ENCODE peak calls at places on chromosomes 5 and 9, in six cellular contexts. W is IMR-90, H is H9, D is mesenchymal stem cell, X is trophoblast cell, F is H1. Z is an unnamed sample.

GRCh38 chr9:36793277-36793676 is 220.6 kb downstream of the MELK start:
- DNase-seq in H (peak; percentile 57), D (no peak), F (peak; percentile 79), W (no peak), X (no peak), Z (no peak)

GRCh38 chr9:78320030-78320693 is 23.2 kb downstream of the PSAT1 start:
- DNase-seq in X (no peak), F (peak; percentile 6), H (no peak), W (no peak), D (no peak), Z (no peak)

GRCh38 chr5:127031147-127031862 is 947 bp upstream of the MARCHF3 start:
- DNase-seq in D (no peak), F (no peak), X (no peak), W (no peak), H (peak; percentile 47), Z (no peak)

GRCh38 chr5:159240301-159240870 is 22.7 kb upstream of the UBLCP1 start:
- DNase-seq in H (no peak), D (peak; percentile 68), F (no peak), W (peak; percentile 42), X (no peak), Z (no peak)

GRCh38 chr9:76654575-76654974 is 109.7 kb upstream of the PCA3 start:
- DNase-seq in W (peak; percentile 97), X (no peak), F (no peak), H (no peak), D (peak; percentile 88), Z (no peak)

GRCh38 chr9:128025756-128026155 is 41.4 kb downstream of the NAIF1 start:
- DNase-seq in W (no peak), X (no peak), H (no peak), D (no peak), F (no peak), Z (no peak)

GRCh38 chr5:148984333-148984732 is 78.5 kb downstream of the SH3TC2 start:
- DNase-seq in X (peak; percentile 85), H (peak; percentile 42), F (no peak), W (peak; percentile 76), D (peak; percentile 41), Z (no peak)

GRCh38 chr5:89037090-89037489 is 154.1 kb upstream of the MEF2C start:
- DNase-seq in H (no peak), X (peak; percentile 94), W (peak; percentile 51), D (peak; percentile 41), F (no peak), Z (no peak)

GRCh38 chr9:21741151-21741550 is 61.3 kb upstream of the MTAP start:
- DNase-seq in W (no peak), X (no peak), F (no peak), H (no peak), D (no peak), Z (no peak)

GRCh38 chr5:10172242-10172641 is 77.4 kb downstream of the ATPSCKMT start:
- DNase-seq in D (no peak), F (no peak), X (no peak), W (no peak), H (no peak), Z (no peak)

GRCh38 chr5:176388003-176388340 is 426 bp downstream of the NOP16 start:
- DNase-seq in D (peak; percentile 62), H (peak; percentile 40), X (no peak), F (no peak), W (peak; percentile 9), Z (no peak)

GRCh38 chr5:170113517-170113891 is 7.8 kb downstream of the FOXI1 start:
- DNase-seq in D (no peak), W (no peak), F (no peak), X (no peak), H (no peak), Z (no peak)

GRCh38 chr5:65818592-65818991 is 96.6 kb downstream of the NLN start:
- DNase-seq in H (no peak), D (no peak), F (no peak), W (no peak), X (no peak), Z (no peak)

GRCh38 chr5:1183424-1184162 is 17.8 kb upstream of the SLC6A19 start:
- DNase-seq in H (no peak), X (no peak), W (no peak), F (no peak), D (no peak), Z (no peak)

GRCh38 chr5:4233671-4234070 is 638.0 kb downstream of the IRX1 start:
- DNase-seq in H (no peak), X (no peak), W (no peak), D (no peak), F (no peak), Z (no peak)

GRCh38 chr5:170554566-170555267 is 50.9 kb downstream of the KCNIP1 start:
- DNase-seq in D (peak; percentile 84), H (peak; percentile 18), X (no peak), W (peak; percentile 72), F (no peak), Z (no peak)

GRCh38 chr5:9898319-9898718 is 268.2 kb upstream of the TAS2R1 start:
- DNase-seq in X (no peak), H (peak; percentile 59), W (peak; percentile 49), F (peak; percentile 47), D (peak; percentile 41), Z (peak; percentile 15)

GRCh38 chr9:120267929-120268328 is 312.0 kb downstream of the CDK5RAP2 start:
- DNase-seq in X (no peak), F (no peak), D (no peak), W (peak; percentile 12), H (no peak), Z (no peak)

GRCh38 chr5:105821800-105822199 is 1848.9 kb downstream of the EFNA5 start:
- DNase-seq in W (no peak), D (no peak), H (no peak), F (no peak), X (no peak), Z (no peak)

GRCh38 chr5:1643651-1644392 is 120.1 kb upstream of the LPCAT1 start:
- DNase-seq in F (no peak), D (peak; percentile 10), X (no peak), H (peak; percentile 57), W (no peak), Z (no peak)

GRCh38 chr5:150153957-150154617 is 1.6 kb downstream of the PDGFRB start:
- DNase-seq in H (no peak), D (peak; percentile 93), F (peak; percentile 52), X (peak; percentile 31), W (peak; percentile 80), Z (no peak)

GRCh38 chr5:145204741-145205140 is 630.4 kb downstream of the PRELID2 start:
- DNase-seq in W (no peak), F (no peak), D (no peak), X (no peak), H (no peak), Z (no peak)

GRCh38 chr9:109779711-109780452 is at the start of gene PALM2AKAP2:
- DNase-seq in W (peak; percentile 68), D (peak; percentile 79), F (peak; percentile 82), X (peak; percentile 8), H (peak; percentile 68), Z (peak; percentile 74)

GRCh38 chr9:4315582-4316215 is 15.8 kb upstream of the GLIS3 start:
- DNase-seq in F (peak; percentile 90), H (peak; percentile 87), W (peak; percentile 69), X (peak; percentile 62), D (peak; percentile 67), Z (peak; percentile 51)

GRCh38 chr9:18366184-18366583 is 107.8 kb upstream of the ADAMTSL1 start:
- DNase-seq in F (no peak), H (no peak), X (no peak), D (no peak), W (no peak), Z (no peak)

GRCh38 chr5:75057551-75057950 is 5.2 kb upstream of the GCNT4 start:
- DNase-seq in F (no peak), X (peak; percentile 20), H (no peak), D (peak; percentile 32), W (no peak), Z (no peak)

GRCh38 chr5:21654-22233 is 70.2 kb upstream of the PLEKHG4B start:
- DNase-seq in W (peak; percentile 18), D (no peak), X (no peak), F (no peak), H (no peak), Z (no peak)

GRCh38 chr9:19992556-19992955 is 203.7 kb upstream of the SLC24A2 start:
- DNase-seq in D (peak; percentile 47), W (peak; percentile 75), F (no peak), H (no peak), X (no peak), Z (no peak)

GRCh38 chr5:72480836-72481235 is 26.4 kb downstream of the ZNF366 start:
- DNase-seq in H (no peak), X (no peak), W (no peak), F (no peak), D (no peak), Z (no peak)

DNA sequence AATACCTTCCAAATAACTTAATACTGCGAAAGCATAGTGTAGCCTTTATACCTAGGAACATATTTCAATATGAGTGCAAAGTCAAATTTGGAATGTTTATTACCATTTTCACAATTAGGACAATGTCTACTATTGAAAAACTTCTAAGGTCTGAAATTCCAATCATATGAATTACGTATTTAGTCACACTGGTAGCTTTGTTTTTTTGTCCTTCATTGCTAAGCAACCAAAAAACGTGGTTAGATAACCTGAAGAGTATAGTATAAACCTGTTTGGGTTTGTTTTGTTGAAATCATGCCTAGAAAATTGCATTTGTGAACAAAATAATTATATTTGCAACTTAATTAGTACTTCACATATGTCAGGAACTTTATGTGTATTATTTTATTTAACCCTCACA is 134.2 kb downstream of the FBXO4 start:
- DNase-seq in X (peak; percentile 4), D (peak; percentile 1), W (no peak), F (no peak), H (no peak), Z (no peak)
- H4K91ac ChIP-seq in X (no peak overlapping the region), D (no peak overlapping the region), W (no peak overlapping the region), F (no peak overlapping the region), H (no peak overlapping the region), Z (no peak overlapping the region)

GRCh38 chr9:7243838-7244237 is 486.1 kb downstream of the KDM4C start:
- DNase-seq in F (no peak), D (no peak), H (no peak), W (no peak), X (no peak), Z (no peak)
- H4K91ac ChIP-seq in F (no peak overlapping the region), D (no peak overlapping the region), H (no peak overlapping the region), W (no peak overlapping the region), X (no peak overlapping the region), Z (no peak overlapping the region)

GRCh38 chr9:135302329-135303279 is 177.0 kb upstream of the PPP1R26 start:
- DNase-seq in F (peak; percentile 29), D (no peak), X (no peak), H (no peak), W (no peak), Z (no peak)
- H4K91ac ChIP-seq in F (no peak overlapping the region), D (no peak overlapping the region), X (no peak overlapping the region), H (no peak overlapping the region), W (no peak overlapping the region), Z (no peak overlapping the region)

GRCh38 chr9:8730618-8731017 is 931.0 kb upstream of the DMAC1 start:
- DNase-seq in H (no peak), X (no peak), D (no peak), W (no peak), F (no peak), Z (no peak)

GRCh38 chr9:8734760-8735159 is 935.2 kb upstream of the DMAC1 start:
- DNase-seq in F (no peak), D (no peak), H (peak; percentile 57), W (no peak), X (peak; percentile 18), Z (no peak)

GRCh38 chr9:8733096-8733954 is 933.7 kb upstream of the DMAC1 start:
- DNase-seq in X (no peak), W (no peak), D (peak; percentile 33), F (no peak), H (peak; percentile 49), Z (peak; percentile 71)

GRCh38 chr9:8728910-8729309 is 929.3 kb upstream of the DMAC1 start:
- DNase-seq in D (no peak), F (no peak), W (no peak), H (no peak), X (no peak), Z (no peak)

GRCh38 chr9:8732367-8733075 is 932.9 kb upstream of the DMAC1 start:
- DNase-seq in F (no peak), W (no peak), X (no peak), H (no peak), D (no peak), Z (no peak)
- H4K91ac ChIP-seq in F (no peak overlapping the region), W (no peak overlapping the region), X (no peak overlapping the region), H (no peak overlapping the region), D (no peak overlapping the region), Z (no peak overlapping the region)